ENCODE peak calls at places on chromosomes 1 and 21, in seven cellular contexts. V is H9, M is neuronal stem cell, Z is mesenchymal stem cell, C is H1, X is mesendoderm, E is trophoblast cell. B is an unnamed sample.
A peak's percentile ranks its signal among the peaks of the same experiment; 100 is the strongest.

GRCh38 chr1:119735217-119735616 is 23.5 kb downstream of the PHGDH start:
- DNase-seq in C (no peak), Z (no peak), V (no peak), X (no peak), E (no peak), M (no peak), B (no peak)

GRCh38 chr1:47658161-47658920 is 220.5 kb downstream of the FOXD2 start:
- DNase-seq in E (no peak), C (no peak), M (no peak), X (no peak), V (peak; percentile 8), Z (no peak), B (no peak)

GRCh38 chr1:215631489-215631888 is 64.4 kb downstream of the KCTD3 start:
- DNase-seq in V (no peak), X (no peak), E (no peak), M (no peak), C (no peak), Z (peak; percentile 6), B (peak; percentile 74)

GRCh38 chr1:55369474-55369873 is 154.3 kb upstream of the USP24 start:
- DNase-seq in C (no peak), X (no peak), M (no peak), V (no peak), Z (peak; percentile 9), E (no peak), B (peak; percentile 57)

GRCh38 chr1:91400133-91400725 is 4.4 kb downstream of the HFM1 start:
- DNase-seq in Z (no peak), M (no peak), E (peak; percentile 85), V (peak; percentile 61), X (peak; percentile 54), C (no peak), B (no peak)

GRCh38 chr1:23577056-23577985 is 18.0 kb upstream of the ID3 start:
- DNase-seq in Z (peak; percentile 97), C (no peak), E (peak; percentile 89), M (no peak), V (no peak), X (no peak), B (peak; percentile 95)

GRCh38 chr1:67479146-67479891 is 49.1 kb upstream of the SERBP1 start:
- DNase-seq in E (no peak), V (no peak), M (no peak), C (no peak), X (no peak), Z (no peak), B (no peak)

GRCh38 chr1:63319069-63320023 is 3.0 kb upstream of the FOXD3 start:
- DNase-seq in C (peak; percentile 77), Z (no peak), E (no peak), V (peak; percentile 58), M (peak; percentile 45), X (peak; percentile 60), B (no peak)

GRCh38 chr1:65068202-65069011 is 79.6 kb upstream of the AK4 start:
- DNase-seq in V (no peak), M (no peak), X (peak; percentile 13), Z (peak; percentile 56), C (no peak), E (peak; percentile 24), B (peak; percentile 4)

GRCh38 chr1:151820940-151821339 is 10.7 kb downstream of the RORC start:
- DNase-seq in M (no peak), V (no peak), Z (no peak), X (no peak), C (no peak), E (no peak), B (no peak)

GRCh38 chr21:45988366-45989347 is 7.1 kb downstream of the COL6A1 start:
- DNase-seq in M (no peak), E (no peak), Z (no peak), V (no peak), C (no peak), X (no peak), B (no peak)

GRCh38 chr1:169604781-169605560 is 18.7 kb upstream of the F5 start:
- DNase-seq in V (no peak), X (no peak), C (no peak), E (no peak), M (no peak), Z (no peak), B (no peak)

GRCh38 chr1:98104285-98104684 is 183.5 kb upstream of the DPYD start:
- DNase-seq in V (no peak), E (no peak), X (no peak), Z (peak; percentile 48), C (no peak), M (no peak), B (peak; percentile 87)

GRCh38 chr1:109140384-109140783 is 26.5 kb downstream of the ELAPOR1 start:
- DNase-seq in C (no peak), M (no peak), V (no peak), X (no peak), E (no peak), Z (no peak), B (no peak)

GRCh38 chr1:58047265-58047858 is 499.2 kb downstream of the OMA1 start:
- DNase-seq in Z (peak; percentile 9), C (peak; percentile 64), V (no peak), M (no peak), X (no peak), E (peak; percentile 46), B (no peak)

GRCh38 chr1:89354210-89354609 is 9.6 kb upstream of the GBP6 start:
- DNase-seq in M (no peak), V (no peak), E (no peak), C (no peak), X (no peak), Z (no peak), B (no peak)

GRCh38 chr1:192580351-192580962 is 4.9 kb downstream of the RGS1 start:
- DNase-seq in V (no peak), C (no peak), Z (peak; percentile 86), E (peak; percentile 46), M (no peak), X (peak; percentile 73), B (peak; percentile 68)

GRCh38 chr1:59699227-59699847 is 115.4 kb upstream of the HOOK1 start:
- DNase-seq in E (peak; percentile 79), V (no peak), C (no peak), M (no peak), X (peak; percentile 42), Z (peak; percentile 61), B (peak; percentile 57)

GRCh38 chr1:231580874-231581273 is 45.7 kb upstream of the DISC1 start:
- DNase-seq in C (no peak), M (no peak), V (no peak), X (no peak), E (no peak), Z (no peak), B (no peak)

GRCh38 chr1:22772054-22772453 is 61.4 kb downstream of the EPHB2 start:
- DNase-seq in Z (no peak), C (no peak), M (no peak), X (no peak), E (no peak), V (no peak), B (no peak)

GRCh38 chr1:222241410-222241809 is 306.5 kb downstream of the HHIPL2 start:
- DNase-seq in C (no peak), X (no peak), E (no peak), Z (no peak), V (no peak), M (no peak), B (no peak)

GRCh38 chr1:8464377-8464776 is 146.5 kb downstream of the SLC45A1 start:
- DNase-seq in Z (no peak), C (no peak), M (no peak), X (peak; percentile 75), V (no peak), E (peak; percentile 71), B (no peak)
- H3K18ac ChIP-seq in Z (peak overlapping the region; percentile 77), C (peak overlapping the region; percentile 75), M (no peak overlapping the region), X (no peak overlapping the region), V (no peak overlapping the region), E (peak overlapping the region; percentile 48), B (peak overlapping the region; percentile 92)

GRCh38 chr1:206956313-206956597 is 10.0 kb upstream of the PIGR start:
- DNase-seq in V (no peak), C (no peak), Z (no peak), M (no peak), X (no peak), E (no peak), B (no peak)

GRCh38 chr1:206953126-206953525 is 6.9 kb upstream of the PIGR start:
- DNase-seq in M (no peak), V (no peak), E (no peak), Z (no peak), C (no peak), X (no peak), B (no peak)

GRCh38 chr1:206953626-206954025 is 7.4 kb upstream of the PIGR start:
- DNase-seq in V (no peak), M (no peak), Z (no peak), E (no peak), X (no peak), C (no peak), B (no peak)

GRCh38 chr1:206955476-206956312 is 9.4 kb upstream of the PIGR start:
- DNase-seq in C (no peak), M (no peak), X (peak; percentile 54), Z (no peak), E (no peak), V (no peak), B (no peak)

DNA sequence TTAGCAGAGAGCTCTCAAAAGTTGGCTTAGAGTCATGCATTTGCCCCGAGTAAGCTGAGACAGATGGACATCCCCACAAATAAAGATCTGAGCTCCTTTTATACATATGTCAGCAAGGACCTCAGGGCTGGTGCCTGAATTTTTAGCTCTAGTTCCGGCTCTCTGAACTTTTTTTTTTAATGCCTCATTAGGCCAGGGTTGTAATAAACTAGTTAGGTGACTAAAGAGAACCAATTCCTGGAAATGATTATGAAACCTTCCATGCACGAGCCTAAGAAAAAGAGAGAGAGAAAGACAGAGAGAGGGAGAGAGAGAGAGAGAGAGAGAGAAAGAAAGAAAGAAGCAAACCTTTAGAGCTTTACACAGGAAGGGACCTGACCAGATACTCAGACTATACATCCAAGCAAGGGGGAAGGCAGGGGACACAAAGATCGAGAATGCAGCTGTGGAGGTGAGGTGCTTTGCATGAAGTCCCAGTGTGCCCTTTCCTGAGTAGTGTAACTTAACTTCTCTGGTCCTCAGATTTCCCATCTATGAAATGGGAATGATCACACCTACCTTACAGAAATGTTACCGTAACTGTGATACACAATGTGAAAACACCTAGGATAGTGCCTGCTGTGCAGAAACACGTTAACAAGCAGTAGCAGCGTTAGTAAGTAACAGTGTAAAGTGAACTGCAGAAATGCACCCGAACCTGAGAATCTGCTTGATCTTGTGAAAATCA is 8.5 kb upstream of the PIGR start:
- DNase-seq in Z (no peak), M (no peak), C (no peak), X (no peak), E (no peak), V (no peak), B (no peak)
- H3K18ac ChIP-seq in Z (no peak overlapping the region), M (no peak overlapping the region), C (no peak overlapping the region), X (no peak overlapping the region), E (no peak overlapping the region), V (no peak overlapping the region), B (no peak overlapping the region)

GRCh38 chr1:95219407-95219806 is 14.6 kb upstream of the RWDD3 start:
- DNase-seq in V (no peak), E (no peak), C (no peak), X (no peak), Z (no peak), M (no peak), B (no peak)
- H3K18ac ChIP-seq in V (no peak overlapping the region), E (no peak overlapping the region), C (no peak overlapping the region), X (no peak overlapping the region), Z (no peak overlapping the region), M (no peak overlapping the region), B (no peak overlapping the region)

DNA sequence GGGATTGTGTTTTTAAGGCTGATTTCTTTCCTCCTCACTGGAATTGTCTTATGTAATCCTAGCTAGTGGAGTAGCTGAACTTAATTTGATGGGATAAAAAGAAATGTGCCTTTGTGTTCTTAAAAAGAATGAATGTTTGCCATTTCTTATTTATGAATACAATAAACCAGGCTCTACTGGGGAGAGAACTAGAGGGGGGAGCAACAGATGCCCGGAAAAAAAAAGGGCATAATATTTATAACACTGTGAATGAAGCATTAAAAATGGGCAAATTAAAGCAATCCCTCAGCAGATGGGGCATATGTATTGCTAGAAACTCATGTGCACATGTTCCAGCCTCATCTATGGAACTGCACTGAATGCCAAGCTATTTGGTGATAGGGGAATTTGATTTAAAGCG is 42.2 kb upstream of the KCNJ6 start:
- DNase-seq in E (no peak), C (no peak), M (no peak), V (no peak), X (no peak), Z (no peak), B (no peak)
- H3K18ac ChIP-seq in E (no peak overlapping the region), C (no peak overlapping the region), M (no peak overlapping the region), V (no peak overlapping the region), X (no peak overlapping the region), Z (no peak overlapping the region), B (no peak overlapping the region)

B was measured in IMR-90.